ENCODE peak calls at places on chromosomes 12 and 14, in ten cellular contexts. K is BE2C, C is activated gamma-delta T cell treated with Interleukin-2 at 50 U/mL for 16 hours, T is GM13977, R is keratinocyte, Z is H54, M is OCI-LY7, E is fibroblast of gingiva, D is left lung, P is memory B cell. A is an unnamed sample.

GRCh38 chr14:26867171-26867757 is 269.4 kb upstream of the NOVA1 start:
- DNase-seq in K (no peak), C (no peak), T (no peak), R (no peak), Z (no peak), M (no peak), E (no peak), D (no peak), P (no peak), A (no peak)

GRCh38 chr12:90152897-90153624 is 444.4 kb upstream of the ATP2B1 start:
- DNase-seq in K (peak), C (no peak), T (no peak), R (no peak), Z (no peak), M (no peak), E (no peak), D (no peak), P (no peak), A (no peak)

GRCh38 chr12:116141833-116142162 is 135.7 kb downstream of the MED13L start:
- DNase-seq in K (no peak), C (no peak), T (no peak), R (no peak), Z (no peak), M (no peak), E (no peak), D (no peak), P (no peak), A (no peak)

GRCh38 chr12:75766263-75767160 is 255.1 kb upstream of the KRR1 start:
- DNase-seq in K (no peak), C (no peak), T (no peak), R (peak), Z (peak), M (no peak), E (peak), D (no peak), P (no peak), A (no peak)

GRCh38 chr12:41604830-41605229 is 416.7 kb downstream of the PDZRN4 start:
- DNase-seq in K (no peak), C (no peak), T (no peak), R (no peak), Z (no peak), M (no peak), E (no peak), D (no peak), P (no peak), A (no peak)

GRCh38 chr12:109539508-109539907 is 33.8 kb downstream of the MMAB start:
- DNase-seq in K (no peak), C (no peak), T (no peak), R (no peak), Z (peak), M (no peak), E (peak), D (no peak), P (no peak), A (no peak)

GRCh38 chr12:113802966-113803828 is 162.9 kb downstream of the RBM19 start:
- DNase-seq in K (no peak), C (no peak), T (no peak), R (no peak), Z (no peak), M (no peak), E (no peak), D (no peak), P (no peak), A (no peak)

GRCh38 chr12:32024884-32025599 is 65.8 kb downstream of the RESF1 start:
- DNase-seq in K (no peak), C (no peak), T (no peak), R (no peak), Z (no peak), M (no peak), E (no peak), D (no peak), P (no peak), A (no peak)

GRCh38 chr14:95713596-95714371 is at the start of gene TCL1A:
- DNase-seq in K (no peak), C (no peak), T (peak), R (no peak), Z (no peak), M (peak), E (no peak), D (no peak), P (no peak), A (no peak)

GRCh38 chr12:131404705-131405104 is 306.2 kb upstream of the SFSWAP start:
- DNase-seq in K (no peak), C (no peak), T (no peak), R (no peak), Z (no peak), M (no peak), E (no peak), D (no peak), P (no peak), A (no peak)

GRCh38 chr14:104085032-104085888 is at the start of gene ASPG:
- DNase-seq in K (peak), C (no peak), T (peak), R (no peak), Z (no peak), M (peak), E (no peak), D (peak), P (no peak), A (no peak)

GRCh38 chr14:54291491-54292191 is 105.2 kb upstream of the CDKN3 start:
- DNase-seq in K (no peak), C (no peak), T (no peak), R (no peak), Z (no peak), M (no peak), E (no peak), D (no peak), P (no peak), A (no peak)

GRCh38 chr14:104600805-104601204 is 3.8 kb downstream of the TMEM179 start:
- DNase-seq in K (no peak), C (no peak), T (peak), R (no peak), Z (no peak), M (no peak), E (no peak), D (peak), P (no peak), A (no peak)

GRCh38 chr12:55996201-55996714 is 818 bp upstream of the SUOX start:
- DNase-seq in K (peak), C (peak), T (peak), R (no peak), Z (peak), M (peak), E (peak), D (no peak), P (peak), A (peak)

GRCh38 chr14:60310086-60310684 is 61.2 kb downstream of the PPM1A start:
- DNase-seq in K (no peak), C (no peak), T (no peak), R (no peak), Z (no peak), M (no peak), E (no peak), D (no peak), P (no peak), A (no peak)

A was measured in stimulated activated effector memory CD8-positive, alpha-beta T cell treated with anti-CD3 and anti-CD28 coated beads, Interleukin-12 subunit alpha, Interleukin-12 subunit beta, amount 100 ng/mL, for 72 hours.